ENCODE peak calls at places on chromosomes 1 and 21, in six cellular contexts. Q is HEK293T, S is NCI-H345, A is uterus, P is amygdala, K is cerebellar cortex. L is an unnamed sample.
A peak's percentile ranks its signal among the peaks of the same experiment; 100 is the strongest.

GRCh38 chr1:8797230-8797629 is 20.2 kb downstream of the RERE start:
- DNase-seq in Q (no peak), S (no peak), A (no peak), P (no peak), K (no peak), L (no peak)

GRCh38 chr1:31467005-31467674 is 54.1 kb downstream of the SERINC2 start:
- DNase-seq in Q (no peak), S (no peak), A (no peak), P (no peak), K (no peak), L (no peak)

GRCh38 chr1:232183802-232184201 is 446.1 kb downstream of the SIPA1L2 start:
- DNase-seq in Q (no peak), S (no peak), A (no peak), P (no peak), K (no peak), L (no peak)

GRCh38 chr1:64733576-64734288 is 11.1 kb upstream of the RAVER2 start:
- DNase-seq in Q (no peak), S (no peak), A (no peak), P (no peak), K (no peak), L (no peak)

GRCh38 chr1:207034998-207035397 is 2.4 kb upstream of the C1orf116 start:
- DNase-seq in Q (no peak), S (no peak), A (no peak), P (no peak), K (no peak), L (no peak)

GRCh38 chr1:75079535-75080290 is 54.5 kb upstream of the LHX8 start:
- DNase-seq in Q (no peak), S (peak; percentile 83), A (no peak), P (no peak), K (no peak), L (peak; percentile 37)

GRCh38 chr1:40532844-40533424 is 1.5 kb downstream of the ZNF684 start:
- DNase-seq in Q (peak; percentile 54), S (peak; percentile 56), A (no peak), P (no peak), K (peak; percentile 76), L (peak; percentile 97)

GRCh38 chr21:33289199-33289819 is 23.1 kb downstream of the IL10RB start:
- DNase-seq in Q (no peak), S (no peak), A (no peak), P (no peak), K (no peak), L (no peak)

GRCh38 chr1:167721617-167722151 is at the start of gene MPZL1:
- DNase-seq in Q (peak; percentile 99), S (peak; percentile 95), A (peak; percentile 98), P (peak; percentile 94), K (peak; percentile 95), L (peak; percentile 78)

GRCh38 chr1:160206421-160207117 is 1.4 kb downstream of the PEA15 start:
- DNase-seq in Q (no peak), S (no peak), A (no peak), P (no peak), K (peak; percentile 52), L (peak; percentile 27)

GRCh38 chr1:35062518-35063196 is 16.5 kb upstream of the ZMYM1 start:
- DNase-seq in Q (no peak), S (no peak), A (no peak), P (no peak), K (no peak), L (no peak)